ENCODE peak calls at places on chromosome 18, in five cellular contexts. B is PC-9, C is breast epithelium, I is epithelial cell of prostate, V is spleen. H is an unnamed sample.

GRCh38 chr18:42030586-42031182 is 75.7 kb downstream of the PIK3C3 start:
- DNase-seq in C (no peak), V (no peak), B (no peak), I (no peak), H (no peak)

GRCh38 chr18:72419914-72420313 is 124.2 kb downstream of the CBLN2 start:
- DNase-seq in I (no peak), B (no peak), V (no peak), C (no peak), H (peak)

GRCh38 chr18:51447351-51447896 is 249.9 kb upstream of the MEX3C start:
- DNase-seq in B (no peak), I (no peak), C (no peak), V (no peak), H (no peak)

GRCh38 chr18:45785015-45785597 is 40.4 kb upstream of the SIGLEC15 start:
- DNase-seq in C (no peak), V (no peak), I (no peak), B (no peak), H (no peak)

GRCh38 chr18:10015288-10015701 is 101.5 kb downstream of the VAPA start:
- DNase-seq in I (no peak), B (peak), V (no peak), C (no peak), H (peak)

GRCh38 chr18:75884728-75885127 is 457.2 kb upstream of the SMIM21 start:
- DNase-seq in B (no peak), V (no peak), I (no peak), C (no peak), H (no peak)

GRCh38 chr18:49926076-49926745 is 112.9 kb upstream of the ACAA2 start:
- DNase-seq in V (no peak), I (no peak), C (no peak), B (no peak), H (no peak)

GRCh38 chr18:76484749-76485387 is 10.2 kb downstream of the ZNF516 start:
- DNase-seq in I (no peak), V (no peak), C (no peak), B (no peak), H (no peak)

GRCh38 chr18:28411806-28412205 is 234.9 kb upstream of the CDH2 start:
- DNase-seq in C (no peak), B (no peak), I (no peak), V (no peak), H (peak)

GRCh38 chr18:54961016-54961423 is 1.8 kb upstream of the CCDC68 start:
- DNase-seq in B (no peak), C (no peak), I (no peak), V (no peak), H (no peak)

GRCh38 chr18:62017618-62018017 is 124.8 kb upstream of the RNF152 start:
- DNase-seq in I (no peak), C (no peak), B (no peak), V (no peak), H (no peak)

GRCh38 chr18:62018761-62019041 is 125.9 kb upstream of the RNF152 start:
- DNase-seq in C (no peak), I (no peak), V (no peak), B (no peak), H (no peak)

DNA sequence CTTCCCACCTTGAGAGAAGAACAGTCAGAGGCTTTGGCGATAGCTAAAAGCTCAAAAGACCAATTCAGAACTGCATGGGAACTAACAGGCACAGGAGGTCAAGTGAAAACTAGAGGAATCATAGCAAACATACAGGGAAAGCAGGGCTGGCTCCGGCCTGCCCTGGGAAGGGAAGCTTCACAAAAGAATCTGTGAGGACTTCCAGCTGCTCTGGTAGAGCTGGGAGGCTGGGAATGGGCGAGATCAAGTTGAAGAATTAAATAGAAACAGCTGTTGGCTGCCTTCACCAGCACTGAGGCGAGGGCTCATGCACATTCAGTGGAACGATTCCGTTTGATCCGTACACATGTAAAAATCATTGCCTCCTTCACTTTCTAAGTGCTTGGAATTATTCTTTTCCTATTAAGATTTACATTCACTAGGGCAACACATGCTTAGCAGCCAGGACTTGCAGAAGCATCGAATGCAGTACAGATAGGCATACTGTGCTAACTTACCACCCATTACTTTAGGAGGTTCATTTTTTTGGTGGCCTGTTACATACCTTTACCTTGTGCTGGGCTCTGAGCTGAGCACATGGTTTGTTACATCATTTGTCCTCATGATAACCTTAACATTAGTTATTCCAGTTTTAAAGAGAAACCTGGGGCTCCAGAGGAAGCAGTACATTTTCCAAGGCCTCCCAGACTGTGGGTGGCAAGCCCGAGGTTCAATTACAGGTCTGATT is 125.4 kb upstream of the RNF152 start:
- DNase-seq in V (no peak), C (no peak), B (no peak), I (no peak), H (no peak)
- H3K27ac ChIP-seq in V (peak), C (no peak), B (no peak), I (no peak), H (no peak)

GRCh38 chr18:12863687-12864086 is 20.4 kb downstream of the PTPN2 start:
- DNase-seq in V (no peak), C (no peak), B (no peak), I (no peak), H (no peak)
- H3K27ac ChIP-seq in V (no peak), C (no peak), B (peak), I (peak), H (no peak)

GRCh38 chr18:3088044-3088443 is 75.1 kb upstream of the LPIN2 start:
- DNase-seq in V (no peak), B (no peak), C (no peak), I (no peak), H (no peak)

GRCh38 chr18:3081558-3081957 is 68.6 kb upstream of the LPIN2 start:
- DNase-seq in V (no peak), I (no peak), B (no peak), C (no peak), H (no peak)

GRCh38 chr18:3084206-3084605 is 71.3 kb upstream of the LPIN2 start:
- DNase-seq in V (no peak), B (no peak), C (no peak), I (no peak), H (no peak)

GRCh38 chr18:3086865-3087264 is 73.9 kb upstream of the LPIN2 start:
- DNase-seq in C (no peak), V (no peak), B (no peak), I (no peak), H (no peak)

DNA sequence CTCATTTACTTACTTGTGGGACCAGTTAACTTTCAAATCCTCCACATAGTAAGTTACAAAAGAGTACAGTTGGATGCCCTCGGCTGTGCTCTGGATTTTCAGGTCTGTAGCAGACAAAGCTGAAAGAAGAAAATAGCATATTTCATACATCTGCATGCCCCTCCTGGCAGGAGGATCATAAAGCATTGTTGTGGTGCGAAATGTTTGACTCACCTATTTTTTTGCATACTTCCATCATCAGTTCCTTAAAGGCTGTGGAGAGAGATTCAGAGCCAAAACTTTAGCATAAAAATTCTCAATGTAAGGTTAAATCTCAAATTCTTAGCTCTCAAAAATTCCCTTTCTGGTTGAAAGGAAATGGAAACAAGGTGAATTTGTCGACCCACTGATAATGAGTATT is 70.8 kb upstream of the LPIN2 start:
- DNase-seq in C (no peak), V (no peak), B (no peak), I (no peak), H (no peak)
- H3K27ac ChIP-seq in C (no peak), V (no peak), B (no peak), I (no peak), H (no peak)

GRCh38 chr18:39742015-39742466 is 2176.4 kb upstream of the CELF4 start:
- DNase-seq in V (no peak), I (peak), C (no peak), B (no peak), H (peak)

GRCh38 chr18:39737869-39738268 is 2172.3 kb upstream of the CELF4 start:
- DNase-seq in C (no peak), I (no peak), B (no peak), V (no peak), H (no peak)

GRCh38 chr18:39748727-39749126 is 2183.1 kb upstream of the CELF4 start:
- DNase-seq in I (no peak), C (no peak), B (no peak), V (no peak), H (no peak)

GRCh38 chr18:39746201-39746600 is 2180.6 kb upstream of the CELF4 start:
- DNase-seq in I (no peak), V (no peak), B (no peak), C (no peak), H (no peak)

DNA sequence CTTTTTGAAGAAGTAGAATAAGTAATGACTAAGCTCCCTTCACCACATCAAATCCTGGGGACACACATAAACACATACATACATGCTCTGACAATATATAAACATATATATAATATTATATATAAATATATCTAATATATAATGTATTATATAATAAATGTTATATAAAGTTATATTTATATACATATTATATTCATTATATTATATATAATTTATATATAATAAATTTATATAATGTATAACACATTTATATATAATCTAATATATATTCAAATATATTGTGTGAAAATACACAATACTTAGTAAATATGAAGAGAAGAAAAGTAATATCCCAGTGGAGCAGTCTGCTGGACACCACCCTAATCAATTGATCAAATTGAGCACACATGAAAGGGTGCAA is 2177.9 kb upstream of the CELF4 start:
- DNase-seq in B (no peak), I (no peak), V (no peak), C (no peak), H (no peak)
- H3K27ac ChIP-seq in B (no peak), I (no peak), V (no peak), C (no peak), H (no peak)

GRCh38 chr18:73952296-73952946 is 195.2 kb downstream of the FBXO15 start:
- DNase-seq in B (no peak), V (no peak), I (no peak), C (no peak), H (no peak)
- H3K27ac ChIP-seq in B (no peak), V (no peak), I (no peak), C (no peak), H (no peak)

GRCh38 chr18:24232814-24233213 is 94.0 kb downstream of the CABYR start:
- DNase-seq in C (no peak), I (no peak), V (no peak), B (no peak), H (no peak)

GRCh38 chr18:24227976-24228660 is 89.3 kb downstream of the CABYR start:
- DNase-seq in C (no peak), V (no peak), I (no peak), B (peak), H (peak)

GRCh38 chr18:24231773-24232735 is 93.2 kb downstream of the CABYR start:
- DNase-seq in B (no peak), I (no peak), V (no peak), C (no peak), H (no peak)

GRCh38 chr18:24228661-24229053 is 89.8 kb downstream of the CABYR start:
- DNase-seq in C (no peak), V (no peak), I (no peak), B (peak), H (peak)

GRCh38 chr18:24230766-24231165 is 91.9 kb downstream of the CABYR start:
- DNase-seq in C (no peak), B (no peak), I (no peak), V (no peak), H (no peak)
- H3K27ac ChIP-seq in C (no peak), B (no peak), I (no peak), V (no peak), H (no peak)